ENCODE peak calls at places on chromosomes 11 and 22, in five cellular contexts. E is NB4, T is GM12891, Q is lower leg skin, B is adrenal gland. I is an unnamed sample.

GRCh38 chr11:116837231-116838091 is at the start of gene APOA1:
- DNase-seq in B (no peak), E (no peak), Q (no peak), T (no peak), I (no peak)

GRCh38 chr11:100574894-100575769 is 112.0 kb upstream of the ARHGAP42 start:
- DNase-seq in Q (no peak), B (no peak), T (no peak), E (peak; percentile 33), I (no peak)

GRCh38 chr11:111910637-111911562 is 670 bp downstream of the CRYAB start:
- DNase-seq in E (no peak), Q (no peak), T (no peak), B (no peak), I (no peak)

GRCh38 chr11:12808519-12808918 is 134.3 kb downstream of the TEAD1 start:
- DNase-seq in E (no peak), Q (no peak), T (no peak), B (no peak), I (no peak)

GRCh38 chr11:82092904-82093303 is 640.8 kb downstream of the FAM181B start:
- DNase-seq in T (no peak), Q (no peak), E (no peak), B (no peak), I (no peak)

GRCh38 chr11:12245549-12245986 is 131.8 kb upstream of the PARVA start:
- DNase-seq in B (no peak), T (no peak), E (no peak), Q (no peak), I (no peak)

GRCh38 chr11:19953909-19954308 is 206.4 kb downstream of the DBX1 start:
- DNase-seq in T (no peak), E (peak; percentile 31), B (no peak), Q (no peak), I (no peak)

GRCh38 chr11:63920870-63921417 is 4.0 kb upstream of the RCOR2 start:
- DNase-seq in B (no peak), Q (no peak), E (no peak), T (no peak), I (peak; percentile 28)

GRCh38 chr22:17549655-17550054 is 13.6 kb upstream of the SLC25A18 start:
- DNase-seq in B (no peak), E (no peak), Q (peak; percentile 45), T (no peak), I (no peak)

GRCh38 chr11:15707971-15708370 is 593.2 kb downstream of the INSC start:
- DNase-seq in Q (no peak), T (no peak), B (peak; percentile 31), E (no peak), I (peak; percentile 17)

GRCh38 chr11:57637626-57638004 is 12.1 kb downstream of the YPEL4 start:
- DNase-seq in E (no peak), Q (no peak), T (no peak), B (no peak), I (no peak)

GRCh38 chr11:844693-845644 is 2.3 kb downstream of the TSPAN4 start:
- DNase-seq in B (peak; percentile 89), E (peak; percentile 65), Q (peak; percentile 99), T (no peak), I (peak; percentile 79)

GRCh38 chr11:86214710-86215109 is 29.8 kb upstream of the EED start:
- DNase-seq in T (no peak), B (no peak), Q (no peak), E (peak; percentile 46), I (no peak)

GRCh38 chr11:104028476-104028875 is 8.0 kb upstream of the DDI1 start:
- DNase-seq in Q (no peak), T (no peak), B (no peak), E (no peak), I (no peak)

GRCh38 chr22:25281675-25282345 is 62.4 kb downstream of the CRYBB2 start:
- DNase-seq in Q (no peak), B (no peak), T (no peak), E (peak; percentile 10), I (no peak)

GRCh38 chr22:28594784-28595324 is 84.8 kb downstream of the TTC28 start:
- DNase-seq in T (peak; percentile 11), E (peak; percentile 63), B (no peak), Q (no peak), I (no peak)

GRCh38 chr11:113715882-113716625 is 9.9 kb upstream of the TMPRSS5 start:
- DNase-seq in Q (no peak), T (no peak), E (no peak), B (no peak), I (no peak)

GRCh38 chr11:118705111-118705741 is 25.8 kb upstream of the TREH start:
- DNase-seq in Q (peak; percentile 83), E (peak; percentile 73), B (no peak), T (no peak), I (peak; percentile 29)

GRCh38 chr11:77473001-77473800 is 693 bp downstream of the PAK1 start:
- DNase-seq in B (peak; percentile 55), E (peak; percentile 49), Q (peak; percentile 89), T (peak; percentile 49), I (peak; percentile 65)

GRCh38 chr11:34438529-34439507 is at the start of gene CAT:
- DNase-seq in E (peak; percentile 99), Q (peak; percentile 100), T (peak; percentile 91), B (peak; percentile 99), I (peak; percentile 99)

GRCh38 chr11:128412847-128413791 is 174.2 kb downstream of the ETS1 start:
- DNase-seq in T (no peak), E (no peak), B (no peak), Q (no peak), I (no peak)

GRCh38 chr11:130830563-130830950 is 85.7 kb downstream of the SNX19 start:
- DNase-seq in T (no peak), E (no peak), B (no peak), Q (no peak), I (no peak)

GRCh38 chr22:50030315-50031188 is 18.0 kb upstream of the IL17REL start:
- DNase-seq in Q (peak; percentile 93), T (peak; percentile 98), B (peak; percentile 76), E (peak; percentile 87), I (peak; percentile 77)

GRCh38 chr11:72013765-72014711 is 15.3 kb downstream of the IL18BP start:
- DNase-seq in B (no peak), T (no peak), E (no peak), Q (peak; percentile 85), I (no peak)

GRCh38 chr11:69439127-69439526 is 42.3 kb upstream of the LINC01488 start:
- DNase-seq in B (no peak), Q (no peak), T (no peak), E (no peak), I (no peak)

GRCh38 chr22:45784357-45785277 is 113.0 kb downstream of the ATXN10 start:
- DNase-seq in Q (no peak), T (no peak), E (no peak), B (no peak), I (no peak)

GRCh38 chr11:102453286-102453797 is 777 bp upstream of the TMEM123 start:
- DNase-seq in T (no peak), E (no peak), Q (no peak), B (peak; percentile 31), I (no peak)

GRCh38 chr11:102453921-102454320 is 1.4 kb upstream of the TMEM123 start:
- DNase-seq in E (no peak), Q (no peak), B (no peak), T (no peak), I (no peak)

GRCh38 chr11:102451041-102451692 is 1.4 kb downstream of the TMEM123 start:
- DNase-seq in B (no peak), T (no peak), Q (no peak), E (no peak), I (no peak)

GRCh38 chr11:102451693-102452460 is 688 bp downstream of the TMEM123 start:
- DNase-seq in E (peak; percentile 87), B (peak; percentile 64), T (peak; percentile 50), Q (peak; percentile 93), I (peak; percentile 82)

DNA sequence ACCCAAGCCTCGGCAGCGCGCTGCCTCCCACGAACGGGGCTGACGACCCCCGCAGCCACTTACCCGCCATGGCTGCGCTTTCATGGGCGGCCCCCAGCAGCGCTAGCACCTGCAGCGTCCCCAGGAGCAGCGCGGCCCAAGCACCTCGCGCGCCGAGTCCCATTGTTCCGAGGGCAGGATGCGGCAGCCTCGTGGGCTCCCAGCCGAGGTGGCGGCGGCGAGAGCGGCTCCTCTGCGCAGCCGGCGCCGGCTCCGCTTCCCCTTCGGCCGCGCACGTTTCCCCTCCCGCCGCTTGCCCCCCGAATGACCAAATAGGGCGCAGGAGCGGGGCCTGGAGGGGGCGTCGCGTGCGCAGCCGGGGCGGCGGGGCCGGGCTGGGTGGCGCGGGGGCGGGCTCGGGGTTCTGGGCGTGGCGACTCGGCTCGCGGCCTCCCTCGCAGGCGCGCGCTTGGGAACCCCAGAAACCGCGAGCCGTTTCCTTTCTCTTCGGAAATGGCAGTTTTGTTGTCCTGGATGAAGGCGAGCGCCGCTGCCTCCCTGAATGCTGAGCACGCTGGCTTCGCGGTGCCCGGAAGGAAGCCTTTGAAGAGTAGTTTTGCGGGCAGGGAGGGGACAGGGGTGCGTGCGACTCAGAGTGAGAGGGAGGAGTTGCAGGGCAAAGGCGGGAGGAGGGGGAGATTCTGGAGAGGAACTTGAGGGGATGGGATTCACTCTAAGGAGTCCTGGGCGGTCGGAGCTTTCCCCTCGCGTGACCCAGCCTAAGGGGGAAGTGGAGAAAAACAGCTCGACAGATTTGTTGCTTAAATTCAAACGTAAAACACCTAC is at the start of gene TMEM123:
- DNase-seq in E (peak; percentile 94), T (peak; percentile 64), B (peak; percentile 75), Q (peak; percentile 96), I (peak; percentile 89)
- TF ChIP-seq POLR2A in E (peak; percentile 88), T (peak; percentile 35), B (peak; percentile 74), Q (no peak), I (peak; percentile 63)

GRCh38 chr11:6389921-6390717 is at the start of gene SMPD1:
- DNase-seq in Q (peak; percentile 98), E (peak; percentile 89), B (peak; percentile 94), T (peak; percentile 97), I (peak; percentile 96)
- TF ChIP-seq POLR2A in Q (no peak), E (peak; percentile 36), B (peak; percentile 92), T (peak; percentile 48), I (peak; percentile 78)

GRCh38 chr11:67584205-67584880 is 731 bp downstream of the GSTP1 start:
- DNase-seq in E (peak; percentile 88), Q (peak; percentile 97), B (peak; percentile 81), T (no peak), I (peak; percentile 84)
- TF ChIP-seq POLR2A in E (no peak), Q (no peak), B (peak; percentile 7), T (no peak), I (peak; percentile 62)

GRCh38 chr11:134019500-134019899 is 49.4 kb upstream of the JAM3 start:
- DNase-seq in T (no peak), E (peak; percentile 45), Q (no peak), B (no peak), I (no peak)

GRCh38 chr11:134017773-134018430 is 51.0 kb upstream of the JAM3 start:
- DNase-seq in B (no peak), E (no peak), T (no peak), Q (no peak), I (no peak)

GRCh38 chr11:134021326-134021725 is 47.5 kb upstream of the JAM3 start:
- DNase-seq in T (no peak), E (no peak), B (no peak), Q (no peak), I (no peak)

GRCh38 chr11:134022748-134023147 is 46.1 kb upstream of the JAM3 start:
- DNase-seq in T (no peak), E (no peak), B (no peak), Q (no peak), I (no peak)

DNA sequence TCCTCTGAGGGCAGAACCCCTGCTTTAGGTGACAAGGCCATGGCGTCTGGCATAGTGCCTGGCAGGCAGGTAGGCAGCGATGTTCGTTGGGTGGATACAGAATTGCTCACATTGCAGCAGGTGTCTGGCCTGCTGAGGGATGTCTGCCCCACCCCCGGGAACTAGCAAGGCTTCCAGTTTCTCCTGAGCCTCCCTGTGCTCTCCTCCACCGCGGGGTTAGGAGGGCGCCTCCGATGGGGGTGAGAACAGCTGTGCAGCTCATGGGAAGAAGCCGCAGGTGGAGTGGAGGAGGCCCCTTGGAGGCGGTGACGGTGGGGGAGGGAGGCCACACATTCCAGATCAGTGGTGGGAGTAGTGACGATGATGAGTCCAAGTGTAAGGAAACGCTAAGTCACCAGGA is 48.3 kb upstream of the JAM3 start:
- DNase-seq in E (no peak), T (no peak), Q (no peak), B (no peak), I (no peak)
- TF ChIP-seq POLR2A in E (no peak), T (no peak), Q (no peak), B (no peak), I (no peak)

I was measured in transverse colon.